ENCODE peak calls at places on chromosomes 3 and 15, in seven cellular contexts. G is mammary epithelial cell, D is Caco-2, K is cardiac muscle cell, A is adipocyte, Y is uterus, X is psoas muscle. W is an unnamed sample. For H3K4me1 and H3K27me3, the result is how much of the 10 kb centered on the place peaks cover.

GRCh38 chr3:17730318-17730967 is 12.0 kb downstream of the TBC1D5 start:
- DNase-seq in Y (no peak), K (peak), X (no peak), A (peak), D (no peak), G (no peak), W (no peak)

GRCh38 chr3:66592061-66592875 is 91.4 kb upstream of the LRIG1 start:
- DNase-seq in K (no peak), G (no peak), A (peak), D (no peak), X (no peak), Y (no peak), W (no peak)

GRCh38 chr3:45858809-45859543 is 17.1 kb upstream of the LZTFL1 start:
- DNase-seq in X (no peak), A (no peak), Y (no peak), G (no peak), D (no peak), K (no peak), W (no peak)

GRCh38 chr3:168091299-168091852 is 4.3 kb downstream of the GOLIM4 start:
- DNase-seq in A (no peak), K (no peak), Y (no peak), D (no peak), G (no peak), X (no peak), W (no peak)

GRCh38 chr15:62624541-62625399 is 417.8 kb upstream of the TPM1 start:
- DNase-seq in Y (peak), A (peak), K (peak), X (no peak), D (no peak), G (peak), W (no peak)

GRCh38 chr15:92652576-92652966 is 3.0 kb downstream of the FAM174B start:
- DNase-seq in X (no peak), A (no peak), Y (no peak), K (no peak), D (no peak), G (no peak), W (no peak)

GRCh38 chr15:85073556-85074194 is 92.0 kb downstream of the PDE8A start:
- DNase-seq in D (no peak), X (no peak), A (no peak), K (no peak), Y (no peak), G (peak), W (no peak)

GRCh38 chr3:179279294-179279693 is 28.4 kb upstream of the KCNMB3 start:
- DNase-seq in G (no peak), X (no peak), D (no peak), Y (no peak), A (no peak), K (no peak), W (no peak)

GRCh38 chr3:13550257-13550693 is 1.4 kb downstream of the FBLN2 start:
- DNase-seq in G (no peak), Y (no peak), K (no peak), D (no peak), A (no peak), X (no peak), W (no peak)

GRCh38 chr15:74422370-74422722 is 11.4 kb downstream of the SEMA7A start:
- DNase-seq in D (no peak), G (no peak), A (no peak), X (no peak), Y (no peak), K (no peak), W (peak)

GRCh38 chr15:74422723-74423442 is 10.9 kb downstream of the SEMA7A start:
- DNase-seq in X (no peak), G (peak), K (peak), D (peak), A (peak), Y (no peak), W (peak)

GRCh38 chr15:74425634-74426033 is 8.1 kb downstream of the SEMA7A start:
- DNase-seq in D (no peak), X (no peak), Y (no peak), G (no peak), A (no peak), K (no peak), W (no peak)

GRCh38 chr15:74424901-74425528 is 8.7 kb downstream of the SEMA7A start:
- DNase-seq in X (no peak), D (no peak), G (no peak), Y (no peak), K (no peak), A (no peak), W (no peak)

DNA sequence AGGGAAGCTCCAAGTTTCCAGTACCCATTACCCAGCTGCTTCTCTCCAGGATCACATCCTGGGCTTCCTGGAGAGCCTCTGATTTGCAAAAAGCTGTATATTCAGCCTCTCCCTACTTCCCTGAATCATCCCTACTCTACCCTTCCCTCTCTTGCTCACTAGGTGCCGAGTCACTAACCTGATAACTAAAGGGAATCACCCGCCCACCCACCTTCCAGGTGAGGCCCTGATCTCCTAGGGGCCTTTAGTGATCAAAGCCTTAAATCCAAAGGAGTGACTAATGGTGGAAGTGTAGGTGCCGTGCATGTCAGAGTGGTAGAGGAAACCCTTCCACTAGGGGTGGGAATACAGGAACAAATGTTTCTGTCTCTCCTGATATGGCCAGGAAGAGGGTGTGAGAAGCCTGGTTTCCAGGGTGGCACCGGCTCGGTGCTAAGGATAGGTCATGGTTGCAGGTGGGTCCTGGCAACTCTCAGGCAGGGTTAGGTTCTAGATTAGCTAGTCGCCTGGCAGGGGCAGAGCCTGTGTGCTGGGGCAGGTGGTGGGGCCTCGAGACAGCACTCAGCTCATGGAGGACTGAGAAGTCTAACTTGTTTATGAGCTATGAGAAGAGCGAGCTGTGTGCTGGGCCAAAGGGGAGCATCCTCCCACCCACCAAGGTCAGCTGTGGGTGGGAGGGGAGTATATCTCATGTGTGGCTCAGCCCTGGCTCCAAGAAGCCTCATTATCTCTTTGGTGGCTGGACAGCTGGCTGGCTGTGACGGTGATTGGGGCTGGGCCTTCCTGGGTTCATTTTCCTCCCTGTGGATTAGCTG is 10.1 kb downstream of the SEMA7A start:
- DNase-seq in X (no peak), G (peak), D (no peak), A (no peak), Y (no peak), K (no peak), W (no peak)
- H3K4me1 ChIP-seq in X (under half), G (half or more), D (under half), A (half or more), Y (under half), K (under half), W (under half)

DNA sequence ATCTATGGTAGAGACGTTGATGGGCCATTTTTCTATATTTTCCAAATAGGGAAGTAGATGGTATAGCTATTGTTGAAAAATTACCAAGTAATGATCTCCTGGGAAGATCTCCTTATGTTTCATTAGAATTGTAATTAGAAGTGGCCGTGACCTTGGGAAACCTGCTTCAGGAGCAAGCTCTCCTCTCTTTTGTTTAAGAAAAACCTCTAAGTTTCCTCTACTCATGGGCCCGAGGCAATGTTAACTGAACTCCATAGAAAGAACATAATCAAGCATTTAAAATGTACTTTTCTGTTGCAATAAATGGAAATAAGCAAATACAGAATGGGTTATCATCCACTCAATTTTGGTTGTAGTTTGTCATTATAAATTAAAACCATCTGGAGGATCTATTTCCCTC is 511.2 kb upstream of the MDFIC2 start:
- DNase-seq in Y (no peak), G (no peak), K (no peak), X (no peak), D (no peak), A (no peak), W (no peak)
- H3K27me3 ChIP-seq in Y (under half), G (under half), K (under half), X (under half), D (under half), A (under half), W (under half)

GRCh38 chr3:15462451-15462850 is 35.1 kb downstream of the EAF1 start:
- DNase-seq in D (no peak), Y (no peak), X (no peak), A (no peak), G (no peak), K (no peak), W (no peak)
- H3K4me1 ChIP-seq in D (under half), Y (under half), X (under half), A (under half), G (under half), K (under half), W (under half)

DNA sequence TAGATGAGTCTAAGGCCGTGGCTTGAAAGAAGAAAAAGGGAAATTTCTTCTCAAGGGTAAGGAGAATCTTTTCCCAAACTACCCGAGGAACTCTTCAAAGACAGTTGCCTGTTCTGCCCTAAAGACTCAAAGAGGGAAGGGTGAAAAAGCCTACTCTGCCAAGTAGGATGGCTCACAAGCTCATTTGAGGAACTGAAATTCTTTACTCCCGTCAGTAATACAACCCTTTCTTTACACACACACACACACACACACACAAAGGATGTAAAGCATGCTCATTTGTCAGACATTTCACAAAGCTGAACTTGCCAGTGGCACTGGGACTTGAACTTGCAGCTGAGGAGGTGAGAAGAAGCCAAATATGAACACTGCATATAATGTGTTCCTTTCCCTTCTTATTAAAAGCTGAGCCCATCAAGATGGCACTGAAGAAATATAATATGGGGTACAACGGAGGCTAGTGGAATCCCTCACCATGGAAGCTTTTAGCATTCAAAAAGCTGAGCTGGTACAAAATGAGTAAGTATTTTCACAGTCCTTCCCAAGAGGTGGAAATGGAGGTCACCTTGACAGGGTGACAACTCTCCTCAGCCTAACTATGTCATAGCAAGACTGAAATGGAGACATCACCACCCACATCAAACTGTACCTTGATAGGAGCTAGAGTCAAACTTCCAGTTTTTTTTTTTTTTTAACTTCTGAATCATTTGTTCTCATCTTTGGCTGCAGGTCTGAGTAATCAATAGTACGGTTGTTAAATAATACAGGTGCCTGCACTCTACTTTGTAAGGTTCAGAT is 57.6 kb downstream of the TAFA4 start:
- DNase-seq in X (no peak), D (no peak), K (no peak), A (no peak), Y (no peak), G (no peak), W (no peak)
- H3K27me3 ChIP-seq in X (under half), D (under half), K (under half), A (under half), Y (under half), G (under half), W (under half)

DNA sequence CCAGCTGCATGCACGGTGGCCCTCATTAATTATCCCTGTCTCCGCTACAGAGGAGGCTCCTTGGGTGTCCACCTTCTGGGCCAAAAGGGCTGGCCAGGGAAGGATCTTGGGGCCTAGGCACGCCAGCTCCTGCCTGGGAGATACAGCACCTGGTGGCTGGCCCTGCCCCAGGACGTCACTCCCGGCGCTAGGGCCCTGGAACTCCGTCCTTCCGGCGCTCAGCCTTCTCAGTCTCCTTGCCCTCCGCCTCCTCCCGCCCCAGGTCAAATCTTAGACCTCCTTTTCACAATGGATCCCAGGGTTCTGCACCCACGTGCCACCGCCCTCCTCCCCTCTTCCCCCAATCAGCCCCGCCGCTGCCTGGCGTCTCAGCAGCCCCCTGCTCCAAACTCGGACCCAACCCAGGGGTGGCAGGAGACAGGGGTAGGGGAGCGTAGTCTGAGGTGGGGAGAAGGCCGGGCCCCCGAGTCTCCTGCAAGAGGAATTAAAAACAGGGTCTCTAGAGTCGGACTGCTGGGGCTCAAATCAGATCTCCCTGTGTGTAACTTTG is 937 bp downstream of the TKT start:
- DNase-seq in K (peak), G (peak), D (peak), A (peak), Y (peak), X (peak), W (peak)
- H3K4me1 ChIP-seq in K (under half), G (under half), D (under half), A (half or more), Y (under half), X (under half), W (under half)

GRCh38 chr3:127449489-127450212 is 140.9 kb downstream of the TPRA1 start:
- DNase-seq in K (no peak), Y (no peak), A (no peak), G (no peak), D (no peak), X (no peak), W (peak)
- H3K27me3 ChIP-seq in K (under half), Y (under half), A (half or more), G (under half), D (under half), X (under half), W (under half)